ENCODE peak calls at places on chromosomes 13 and 19, in eight cellular contexts. C is fibroblast of the aortic adventitia; X is stimulated activated CD8-positive, alpha-beta memory T cell treated with anti-CD3 and anti-CD28 coated beads, Interleukin-4, amount 100 ng/mL, for 4 hours; G is brain microvascular endothelial cell; Z is globus pallidus; Y is astrocyte of the spinal cord; F is tibial artery; T is caudate nucleus. U is an unnamed sample.

GRCh38 chr19:29560313-29561075 is 34.7 kb downstream of the VSTM2B start:
- DNase-seq in G (no peak), Y (no peak), F (peak), Z (no peak), X (no peak), T (no peak), C (no peak), U (no peak)

GRCh38 chr19:6718741-6719539 is 1.5 kb downstream of the C3 start:
- DNase-seq in G (no peak), T (no peak), F (no peak), X (no peak), C (peak), Z (peak), Y (no peak), U (no peak)

GRCh38 chr19:30521937-30522336 is 149.8 kb downstream of the ZNF536 start:
- DNase-seq in X (no peak), F (no peak), T (no peak), C (no peak), Y (no peak), Z (no peak), G (no peak), U (no peak)

GRCh38 chr13:85441364-85441763 is 357.9 kb downstream of the SLITRK6 start:
- DNase-seq in G (no peak), C (no peak), X (no peak), T (no peak), Z (no peak), F (no peak), Y (no peak), U (no peak)

GRCh38 chr13:19519049-19519448 is 42.3 kb downstream of the TPTE2 start:
- DNase-seq in C (no peak), Z (no peak), G (no peak), Y (no peak), T (no peak), X (no peak), F (no peak), U (no peak)

GRCh38 chr13:98214707-98215106 is 37.6 kb upstream of the RNF113B start:
- DNase-seq in G (no peak), Z (no peak), F (no peak), X (no peak), Y (no peak), C (no peak), T (no peak), U (no peak)

GRCh38 chr13:66154981-66155380 is 1075.2 kb downstream of the PCDH9 start:
- DNase-seq in X (no peak), F (no peak), G (no peak), T (no peak), Z (no peak), Y (no peak), C (peak), U (no peak)

GRCh38 chr19:36417752-36418286 is 625 bp downstream of the ZFP82 start:
- DNase-seq in X (no peak), G (no peak), F (no peak), T (no peak), Y (no peak), Z (no peak), C (no peak), U (no peak)

GRCh38 chr13:99572131-99572530 is 70.9 kb downstream of the TM9SF2 start:
- DNase-seq in X (no peak), C (no peak), T (no peak), G (no peak), Y (no peak), F (no peak), Z (no peak), U (no peak)

GRCh38 chr13:94641432-94641941 is 39.8 kb downstream of the GPR180 start:
- DNase-seq in T (no peak), X (no peak), Z (no peak), Y (peak), F (no peak), C (peak), G (peak), U (no peak)

GRCh38 chr13:58906329-58907007 is 1257.3 kb downstream of the DIAPH3 start:
- DNase-seq in G (no peak), Y (no peak), T (no peak), F (no peak), C (no peak), Z (no peak), X (no peak), U (no peak)

GRCh38 chr13:93290503-93290902 is 63.9 kb downstream of the GPC6 start:
- DNase-seq in Y (peak), F (no peak), G (no peak), Z (no peak), C (peak), T (no peak), X (no peak), U (no peak)

GRCh38 chr13:113098163-113098732 is 7.3 kb upstream of the F7 start:
- DNase-seq in Y (peak), G (peak), T (no peak), C (peak), Z (no peak), X (no peak), F (no peak), U (no peak)

GRCh38 chr19:29708553-29709439 is 6.3 kb downstream of the C19orf12 start:
- DNase-seq in X (no peak), Y (no peak), T (no peak), G (no peak), Z (no peak), F (no peak), C (peak), U (no peak)

GRCh38 chr13:109010912-109011311 is 381.5 kb downstream of the MYO16 start:
- DNase-seq in Z (no peak), C (no peak), Y (no peak), G (peak), T (no peak), F (no peak), X (no peak), U (no peak)

GRCh38 chr13:71813187-71813586 is 53.8 kb downstream of the DACH1 start:
- DNase-seq in T (no peak), C (no peak), Z (no peak), G (no peak), F (no peak), X (no peak), Y (no peak), U (no peak)

GRCh38 chr13:61144834-61145593 is 270.6 kb downstream of the PCDH20 start:
- DNase-seq in C (no peak), X (no peak), Z (no peak), G (no peak), T (no peak), F (no peak), Y (no peak), U (no peak)

GRCh38 chr13:99339736-99340392 is 32.7 kb upstream of the GPR183 start:
- DNase-seq in C (peak), X (no peak), Z (no peak), T (no peak), Y (peak), G (no peak), F (no peak), U (no peak)

GRCh38 chr19:38663957-38664502 is 16.6 kb downstream of the ACTN4 start:
- DNase-seq in Y (no peak), X (no peak), Z (peak), T (no peak), F (peak), G (no peak), C (no peak), U (no peak)

GRCh38 chr13:101949681-101950080 is 452.2 kb downstream of the FGF14 start:
- DNase-seq in X (no peak), Y (no peak), F (no peak), Z (no peak), C (no peak), G (no peak), T (no peak), U (no peak)

GRCh38 chr13:29619995-29620394 is 24.5 kb upstream of the SLC7A1 start:
- DNase-seq in F (no peak), C (peak), T (no peak), Z (no peak), G (no peak), X (no peak), Y (peak), U (no peak)

GRCh38 chr19:28864577-28865042 is 348.3 kb downstream of the UQCRFS1 start:
- DNase-seq in G (no peak), Y (no peak), T (no peak), X (no peak), F (no peak), Z (no peak), C (peak), U (no peak)

GRCh38 chr13:110869805-110870706 is 44.8 kb downstream of the ANKRD10 start:
- DNase-seq in C (peak), T (no peak), F (peak), Z (peak), X (no peak), G (peak), Y (peak), U (peak)

GRCh38 chr19:6467384-6467783 is 3.3 kb downstream of the CRB3 start:
- DNase-seq in C (no peak), F (no peak), G (no peak), Z (no peak), T (no peak), X (no peak), Y (no peak), U (no peak)

GRCh38 chr19:37941820-37942515 is 35.0 kb downstream of the SIPA1L3 start:
- DNase-seq in X (no peak), G (no peak), T (no peak), C (no peak), Y (no peak), Z (no peak), F (no peak), U (no peak)

GRCh38 chr19:4504297-4504701 is 14.0 kb downstream of the PLIN4 start:
- DNase-seq in F (no peak), G (no peak), Y (no peak), T (no peak), Z (peak), X (no peak), C (no peak), U (no peak)

GRCh38 chr19:30648321-30648720 is 276.1 kb downstream of the ZNF536 start:
- DNase-seq in Y (no peak), Z (peak), G (no peak), F (no peak), T (no peak), C (no peak), X (no peak), U (no peak)

GRCh38 chr19:17073869-17074627 is 1.2 kb downstream of the HAUS8 start:
- DNase-seq in G (no peak), F (no peak), X (no peak), T (no peak), C (no peak), Y (no peak), Z (no peak), U (no peak)

GRCh38 chr19:18364826-18365528 is 21.0 kb upstream of the GDF15 start:
- DNase-seq in C (peak), X (no peak), G (peak), F (peak), Y (peak), T (no peak), Z (peak), U (peak)

GRCh38 chr19:35608250-35608649 is 4.3 kb upstream of the HAUS5 start:
- DNase-seq in Y (no peak), X (no peak), C (no peak), G (no peak), Z (no peak), T (no peak), F (no peak), U (no peak)

GRCh38 chr13:51547425-51548176 is 36.7 kb upstream of the WDFY2 start:
- DNase-seq in G (no peak), Z (no peak), F (no peak), T (no peak), Y (no peak), C (no peak), X (no peak), U (no peak)

GRCh38 chr19:31595521-31595920 is 246.3 kb upstream of the TSHZ3 start:
- DNase-seq in G (no peak), Z (no peak), T (no peak), F (no peak), Y (no peak), X (no peak), C (no peak), U (no peak)

GRCh38 chr13:112967666-112968379 is 1.2 kb upstream of the MCF2L start:
- DNase-seq in Z (no peak), F (peak), G (no peak), Y (no peak), C (no peak), T (no peak), X (no peak), U (no peak)

GRCh38 chr19:1361601-1362384 is 21.9 kb upstream of the NDUFS7 start:
- DNase-seq in X (no peak), T (no peak), C (peak), Z (no peak), G (peak), Y (peak), F (no peak), U (no peak)

GRCh38 chr19:41218615-41219507 is at the start of gene AXL:
- DNase-seq in Z (peak), Y (peak), T (peak), G (peak), C (peak), X (no peak), F (peak), U (no peak)

GRCh38 chr19:45076029-45076850 is at the start of gene ZNF296:
- DNase-seq in F (peak), Y (peak), Z (no peak), C (peak), X (peak), T (no peak), G (no peak), U (peak)

GRCh38 chr19:52336117-52336811 is at the start of gene ZNF610:
- DNase-seq in T (peak), F (peak), Z (peak), X (peak), Y (peak), C (peak), G (peak), U (peak)

GRCh38 chr19:4326837-4327251 is 11.8 kb downstream of the STAP2 start:
- DNase-seq in C (no peak), G (no peak), X (no peak), F (no peak), Z (no peak), T (no peak), Y (no peak), U (no peak)

GRCh38 chr13:93784191-93784590 is 557.6 kb downstream of the GPC6 start:
- DNase-seq in F (no peak), T (no peak), Z (no peak), C (no peak), G (no peak), X (no peak), Y (no peak), U (no peak)

U was measured in SK-N-DZ.